ENCODE peak calls at places on chromosome 6, in eight cellular contexts. C is tibial nerve, Q is uterus, K is NB4, N is HCT116, R is spleen, M is right lobe of liver, U is breast epithelium. T is an unnamed sample.

GRCh38 chr6:139060332-139060731 is 31.8 kb downstream of the ABRACL start:
- DNase-seq in U (no peak), R (no peak), Q (no peak), C (no peak), N (no peak), K (peak), M (no peak), T (no peak)

GRCh38 chr6:167744681-167745659 is 81.7 kb upstream of the AFDN start:
- DNase-seq in K (no peak), N (no peak), U (no peak), C (no peak), Q (no peak), M (peak), R (peak), T (no peak)

GRCh38 chr6:52649521-52649920 is 21.4 kb upstream of the TMEM14A start:
- DNase-seq in N (no peak), R (no peak), C (no peak), K (no peak), M (no peak), U (no peak), Q (no peak), T (no peak)

GRCh38 chr6:85360794-85361642 is 88.9 kb upstream of the NT5E start:
- DNase-seq in C (no peak), U (peak), K (peak), R (no peak), Q (no peak), N (peak), M (no peak), T (no peak)

GRCh38 chr6:113401231-113401630 is 455.9 kb upstream of the MARCKS start:
- DNase-seq in R (no peak), N (no peak), M (no peak), K (no peak), C (no peak), Q (no peak), U (no peak), T (no peak)

GRCh38 chr6:159969204-159969912 is 476 bp downstream of the IGF2R start:
- DNase-seq in U (no peak), R (peak), M (peak), K (peak), C (no peak), N (no peak), Q (peak), T (peak)

GRCh38 chr6:90286884-90287488 is 9.7 kb downstream of the BACH2 start:
- DNase-seq in C (no peak), M (peak), N (peak), K (peak), U (no peak), R (no peak), Q (no peak), T (no peak)

GRCh38 chr6:113998811-113999210 is 27.9 kb upstream of the HDAC2 start:
- DNase-seq in N (no peak), M (no peak), R (no peak), C (no peak), U (no peak), Q (no peak), K (no peak), T (no peak)

GRCh38 chr6:160462551-160463109 is 114.5 kb downstream of the SLC22A3 start:
- DNase-seq in N (no peak), C (no peak), R (no peak), U (no peak), Q (no peak), M (no peak), K (peak), T (no peak)

GRCh38 chr6:84553527-84553926 is 210.9 kb downstream of the TBX18 start:
- DNase-seq in K (no peak), N (no peak), Q (no peak), R (no peak), M (no peak), U (no peak), C (no peak), T (no peak)

GRCh38 chr6:138546733-138547185 is 47.5 kb upstream of the NHSL1 start:
- DNase-seq in R (no peak), M (no peak), C (no peak), N (no peak), U (no peak), K (peak), Q (no peak), T (no peak)

GRCh38 chr6:167683028-167683862 is 143.5 kb upstream of the AFDN start:
- DNase-seq in R (no peak), M (peak), Q (peak), N (peak), U (peak), C (peak), K (no peak), T (no peak)

GRCh38 chr6:104182811-104183210 is 676.9 kb downstream of the HACE1 start:
- DNase-seq in C (no peak), N (no peak), U (no peak), R (no peak), M (no peak), K (no peak), Q (no peak), T (no peak)

GRCh38 chr6:39610229-39610628 is 115.0 kb downstream of the KIF6 start:
- DNase-seq in K (no peak), U (no peak), R (no peak), N (no peak), M (no peak), C (no peak), Q (no peak), T (no peak)

GRCh38 chr6:127119361-127120108 is 1.1 kb downstream of the RSPO3 start:
- DNase-seq in U (no peak), N (no peak), C (no peak), R (peak), Q (peak), M (no peak), K (peak), T (peak)

GRCh38 chr6:6742535-6742934 is 154.0 kb downstream of the LY86 start:
- DNase-seq in U (no peak), N (no peak), C (no peak), R (no peak), K (no peak), M (no peak), Q (no peak), T (no peak)

GRCh38 chr6:128498244-128498643 is 22.2 kb downstream of the PTPRK start:
- DNase-seq in R (no peak), U (no peak), Q (no peak), M (no peak), N (no peak), C (no peak), K (no peak), T (no peak)

GRCh38 chr6:37011656-37012378 is 6.4 kb downstream of the FGD2 start:
- DNase-seq in N (no peak), U (no peak), M (no peak), C (no peak), R (no peak), K (peak), Q (no peak), T (no peak)

GRCh38 chr6:70277480-70277879 is 25.4 kb downstream of the COL9A1 start:
- DNase-seq in C (no peak), Q (no peak), M (no peak), U (no peak), K (no peak), N (no peak), R (no peak), T (no peak)

DNA sequence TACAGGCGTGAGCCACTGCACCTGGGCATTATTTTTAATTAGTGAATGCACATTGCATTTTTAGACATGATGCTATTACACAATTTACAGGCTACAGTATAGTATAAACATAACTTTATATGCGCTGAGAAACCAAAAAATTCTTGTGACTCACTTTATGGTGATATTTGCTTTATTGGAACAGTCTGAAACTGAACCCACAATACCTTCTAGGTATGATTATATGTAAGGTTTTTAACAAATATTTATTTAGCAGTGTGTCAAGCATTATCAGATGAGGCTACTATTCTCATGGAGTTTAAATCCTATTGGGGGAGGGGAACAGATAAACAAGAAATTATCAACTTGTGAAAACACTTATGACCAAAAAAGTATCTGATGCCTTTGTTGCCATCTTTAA is 159.0 kb upstream of the C6orf118 start:
- DNase-seq in C (no peak), U (no peak), K (no peak), R (no peak), N (no peak), M (no peak), Q (no peak), T (no peak)
- H3K4me3 ChIP-seq in C (no peak), U (no peak), K (no peak), R (no peak), N (no peak), M (no peak), Q (no peak), T (no peak)

GRCh38 chr6:3114377-3114776 is 4.1 kb upstream of the BPHL start:
- DNase-seq in R (no peak), N (no peak), U (no peak), Q (no peak), C (no peak), M (no peak), K (no peak), T (no peak)

GRCh38 chr6:3120765-3121089 is 2.2 kb downstream of the BPHL start:
- DNase-seq in K (no peak), N (no peak), Q (no peak), M (peak), C (no peak), R (no peak), U (no peak), T (no peak)

GRCh38 chr6:3119040-3119723 is 671 bp downstream of the BPHL start:
- DNase-seq in U (no peak), N (no peak), M (peak), Q (no peak), C (no peak), R (no peak), K (no peak), T (peak)

GRCh38 chr6:3117912-3118352 is 579 bp upstream of the BPHL start:
- DNase-seq in U (no peak), M (no peak), R (no peak), C (no peak), Q (no peak), N (no peak), K (no peak), T (no peak)

GRCh38 chr6:3118353-3119039 is at the start of gene BPHL:
- DNase-seq in K (peak), Q (peak), N (peak), U (peak), R (peak), C (peak), M (peak), T (peak)
- TF ChIP-seq POLR2A in K (peak), Q (peak), N (peak), U (no peak), R (peak), C (peak), M (peak), T (no peak)

GRCh38 chr6:96795481-96795880 is 41.8 kb downstream of the GPR63 start:
- DNase-seq in Q (no peak), U (no peak), R (no peak), C (no peak), M (no peak), N (no peak), K (no peak), T (no peak)
- H3K4me3 ChIP-seq in Q (no peak), U (no peak), R (no peak), C (no peak), M (no peak), N (no peak), K (no peak), T (no peak)

GRCh38 chr6:79789843-79790242 is 157.5 kb downstream of the ELOVL4 start:
- DNase-seq in C (no peak), R (no peak), N (no peak), K (no peak), U (no peak), M (no peak), Q (no peak), T (no peak)
- TF ChIP-seq POLR2A in C (no peak), R (no peak), N (no peak), K (no peak), U (no peak), M (no peak), Q (no peak), T (no peak)

DNA sequence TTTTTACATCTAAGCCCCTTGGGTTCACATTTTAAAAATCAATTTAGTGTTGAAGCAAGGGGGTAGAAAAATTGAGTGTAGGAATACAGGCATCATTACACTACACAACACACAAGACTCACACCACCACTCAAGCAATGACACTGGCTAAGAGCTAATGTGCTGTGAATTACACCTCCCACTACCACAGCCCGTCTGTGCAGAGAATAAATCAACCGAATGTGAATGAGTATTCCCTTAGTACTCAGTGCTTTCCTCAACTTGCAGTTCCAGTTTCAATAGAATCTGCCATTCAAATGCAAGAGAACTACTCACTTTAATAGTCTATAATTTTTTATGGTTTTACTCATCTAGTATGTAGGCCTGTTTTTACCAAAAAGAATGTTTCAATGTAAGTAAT is 114.4 kb downstream of the PDSS2 start:
- DNase-seq in N (no peak), M (no peak), Q (no peak), K (peak), R (no peak), U (no peak), C (no peak), T (no peak)
- H3K4me3 ChIP-seq in N (no peak), M (no peak), Q (no peak), K (peak), R (no peak), U (no peak), C (no peak), T (no peak)